ENCODE peak calls at places on chromosome 3, in six cellular contexts. One of them, this sample, is unnamed.

GRCh38 chr3:98954806-98955205 is 53.3 kb upstream of the DCBLD2 start:
- DNase-seq in transverse colon: no peak
- DNase-seq in CD4-positive, CD25-positive, alpha-beta regulatory T cell: no peak
- DNase-seq in psoas muscle: no peak
- DNase-seq in left lung: no peak
- DNase-seq in pancreas: no peak
- DNase-seq in this sample: no peak

GRCh38 chr3:195878424-195879274 is 29.7 kb downstream of the TNK2 start:
- DNase-seq in CD4-positive, CD25-positive, alpha-beta regulatory T cell: no peak
- DNase-seq in left lung: no peak
- DNase-seq in transverse colon: no peak
- DNase-seq in pancreas: no peak
- DNase-seq in psoas muscle: peak; percentile 52
- DNase-seq in this sample: no peak

GRCh38 chr3:15623535-15624450 is 22.2 kb downstream of the BTD start:
- DNase-seq in left lung: no peak
- DNase-seq in CD4-positive, CD25-positive, alpha-beta regulatory T cell: no peak
- DNase-seq in psoas muscle: no peak
- DNase-seq in transverse colon: no peak
- DNase-seq in pancreas: no peak
- DNase-seq in this sample: no peak

GRCh38 chr3:82816086-82816485 is 1054.6 kb upstream of the GBE1 start:
- DNase-seq in psoas muscle: no peak
- DNase-seq in pancreas: no peak
- DNase-seq in CD4-positive, CD25-positive, alpha-beta regulatory T cell: no peak
- DNase-seq in left lung: no peak
- DNase-seq in transverse colon: no peak
- DNase-seq in this sample: no peak

GRCh38 chr3:42856544-42856943 is 19.1 kb downstream of the CYP8B1 start:
- DNase-seq in pancreas: no peak
- DNase-seq in psoas muscle: no peak
- DNase-seq in left lung: no peak
- DNase-seq in CD4-positive, CD25-positive, alpha-beta regulatory T cell: no peak
- DNase-seq in transverse colon: no peak
- DNase-seq in this sample: no peak

GRCh38 chr3:112128843-112129727 is 4.0 kb downstream of the GCSAM start:
- DNase-seq in psoas muscle: no peak
- DNase-seq in CD4-positive, CD25-positive, alpha-beta regulatory T cell: peak; percentile 13
- DNase-seq in pancreas: no peak
- DNase-seq in transverse colon: no peak
- DNase-seq in left lung: no peak
- DNase-seq in this sample: peak; percentile 26

GRCh38 chr3:151003024-151003771 is 30.7 kb upstream of the CLRN1 start:
- DNase-seq in left lung: no peak
- DNase-seq in transverse colon: no peak
- DNase-seq in CD4-positive, CD25-positive, alpha-beta regulatory T cell: no peak
- DNase-seq in pancreas: no peak
- DNase-seq in psoas muscle: no peak
- DNase-seq in this sample: no peak

GRCh38 chr3:59212128-59212764 is 162.4 kb upstream of the CFAP20DC start:
- DNase-seq in transverse colon: no peak
- DNase-seq in left lung: no peak
- DNase-seq in psoas muscle: no peak
- DNase-seq in CD4-positive, CD25-positive, alpha-beta regulatory T cell: no peak
- DNase-seq in pancreas: no peak
- DNase-seq in this sample: no peak

GRCh38 chr3:33989229-33989628 is 190.8 kb downstream of the PDCD6IP start:
- DNase-seq in pancreas: no peak
- DNase-seq in CD4-positive, CD25-positive, alpha-beta regulatory T cell: no peak
- DNase-seq in psoas muscle: no peak
- DNase-seq in left lung: no peak
- DNase-seq in transverse colon: no peak
- DNase-seq in this sample: no peak

GRCh38 chr3:114848087-114848486 is 299.0 kb downstream of the ZBTB20 start:
- DNase-seq in CD4-positive, CD25-positive, alpha-beta regulatory T cell: no peak
- DNase-seq in transverse colon: no peak
- DNase-seq in left lung: no peak
- DNase-seq in psoas muscle: no peak
- DNase-seq in pancreas: no peak
- DNase-seq in this sample: no peak

GRCh38 chr3:165837058-165837525 is at the start of gene BCHE:
- DNase-seq in pancreas: peak; percentile 4
- DNase-seq in transverse colon: no peak
- DNase-seq in left lung: peak; percentile 29
- DNase-seq in CD4-positive, CD25-positive, alpha-beta regulatory T cell: no peak
- DNase-seq in psoas muscle: peak; percentile 50
- DNase-seq in this sample: no peak

GRCh38 chr3:10778492-10779292 is 37.3 kb upstream of the SLC6A11 start:
- DNase-seq in left lung: no peak
- DNase-seq in CD4-positive, CD25-positive, alpha-beta regulatory T cell: no peak
- DNase-seq in psoas muscle: no peak
- DNase-seq in transverse colon: no peak
- DNase-seq in pancreas: no peak
- DNase-seq in this sample: no peak

GRCh38 chr3:196741401-196741761 is 1.7 kb downstream of the PAK2 start:
- DNase-seq in transverse colon: no peak
- DNase-seq in pancreas: no peak
- DNase-seq in psoas muscle: no peak
- DNase-seq in CD4-positive, CD25-positive, alpha-beta regulatory T cell: no peak
- DNase-seq in left lung: no peak
- DNase-seq in this sample: no peak

GRCh38 chr3:100042144-100042543 is 72.2 kb downstream of the FILIP1L start:
- DNase-seq in transverse colon: no peak
- DNase-seq in CD4-positive, CD25-positive, alpha-beta regulatory T cell: no peak
- DNase-seq in left lung: no peak
- DNase-seq in pancreas: no peak
- DNase-seq in psoas muscle: no peak
- DNase-seq in this sample: no peak

DNA sequence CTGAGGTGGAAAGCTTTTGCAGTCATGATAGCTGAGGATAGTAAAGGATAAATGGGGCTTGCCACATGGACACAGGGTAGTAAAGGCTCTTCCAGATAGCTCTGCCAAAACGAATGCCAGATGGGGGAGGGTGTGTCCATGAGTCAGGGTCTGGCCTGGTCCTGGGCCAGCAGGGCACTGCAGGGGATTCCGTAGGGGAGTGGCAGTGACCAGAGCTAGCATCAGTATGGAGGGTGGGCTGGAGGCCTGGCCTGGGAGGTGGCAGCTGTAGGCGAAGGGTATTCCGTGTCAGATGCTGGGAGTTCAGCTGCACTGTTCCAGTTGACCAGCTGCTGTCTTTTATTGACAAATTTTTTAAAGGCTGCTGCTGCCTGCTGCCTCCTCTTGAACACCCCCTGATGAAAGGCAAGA is 23.6 kb downstream of the TSEN2 start:
- DNase-seq in CD4-positive, CD25-positive, alpha-beta regulatory T cell: no peak
- DNase-seq in transverse colon: no peak
- DNase-seq in pancreas: no peak
- DNase-seq in psoas muscle: peak; percentile 60
- DNase-seq in left lung: no peak
- DNase-seq in this sample: no peak
- H3K4me3 ChIP-seq in CD4-positive, CD25-positive, alpha-beta regulatory T cell: no peak overlapping the region
- H3K4me3 ChIP-seq in transverse colon: no peak overlapping the region
- H3K4me3 ChIP-seq in pancreas: no peak overlapping the region
- H3K4me3 ChIP-seq in psoas muscle: no peak overlapping the region
- H3K4me3 ChIP-seq in left lung: no peak overlapping the region
- H3K4me3 ChIP-seq in this sample: no peak overlapping the region

GRCh38 chr3:86249833-86250232 is 741.1 kb downstream of the VGLL3 start:
- DNase-seq in left lung: no peak
- DNase-seq in pancreas: no peak
- DNase-seq in psoas muscle: no peak
- DNase-seq in transverse colon: no peak
- DNase-seq in CD4-positive, CD25-positive, alpha-beta regulatory T cell: no peak
- DNase-seq in this sample: no peak
- H3K27ac ChIP-seq in left lung: no peak overlapping the region
- H3K27ac ChIP-seq in pancreas: no peak overlapping the region
- H3K27ac ChIP-seq in psoas muscle: no peak overlapping the region
- H3K27ac ChIP-seq in transverse colon: no peak overlapping the region
- H3K27ac ChIP-seq in CD4-positive, CD25-positive, alpha-beta regulatory T cell: no peak overlapping the region
- H3K27ac ChIP-seq in this sample: no peak overlapping the region

GRCh38 chr3:66010348-66011097 is 28.2 kb downstream of the MAGI1 start:
- DNase-seq in transverse colon: no peak
- DNase-seq in psoas muscle: no peak
- DNase-seq in left lung: no peak
- DNase-seq in CD4-positive, CD25-positive, alpha-beta regulatory T cell: no peak
- DNase-seq in pancreas: no peak
- DNase-seq in this sample: no peak
- H3K4me3 ChIP-seq in transverse colon: no peak overlapping the region
- H3K4me3 ChIP-seq in psoas muscle: no peak overlapping the region
- H3K4me3 ChIP-seq in left lung: no peak overlapping the region
- H3K4me3 ChIP-seq in CD4-positive, CD25-positive, alpha-beta regulatory T cell: no peak overlapping the region
- H3K4me3 ChIP-seq in pancreas: no peak overlapping the region
- H3K4me3 ChIP-seq in this sample: no peak overlapping the region

DNA sequence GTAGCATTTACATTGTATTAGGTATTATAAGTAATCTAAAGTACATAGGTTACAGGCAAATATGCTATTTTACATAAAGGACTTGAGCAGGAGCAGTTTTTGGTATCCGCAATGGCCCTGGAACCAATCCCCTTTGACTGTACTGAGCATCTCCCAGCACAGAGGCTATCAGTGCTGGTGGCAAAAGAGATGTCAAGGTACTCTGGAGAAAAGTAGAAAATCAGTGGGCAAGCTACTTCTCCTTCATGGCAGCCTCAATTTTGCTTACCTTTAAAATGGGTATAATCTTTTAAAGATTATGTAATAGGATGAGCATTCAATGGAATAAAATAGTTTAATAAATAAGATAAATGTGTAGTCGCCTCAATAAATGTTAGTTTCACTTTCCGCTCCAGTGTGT is 56.7 kb upstream of the LMCD1 start:
- DNase-seq in CD4-positive, CD25-positive, alpha-beta regulatory T cell: no peak
- DNase-seq in transverse colon: no peak
- DNase-seq in psoas muscle: no peak
- DNase-seq in left lung: no peak
- DNase-seq in pancreas: no peak
- DNase-seq in this sample: no peak
- H3K27ac ChIP-seq in CD4-positive, CD25-positive, alpha-beta regulatory T cell: no peak overlapping the region
- H3K27ac ChIP-seq in transverse colon: peak overlapping the region; percentile 84
- H3K27ac ChIP-seq in psoas muscle: peak overlapping the region; percentile 54
- H3K27ac ChIP-seq in left lung: peak overlapping the region; percentile 72
- H3K27ac ChIP-seq in pancreas: peak overlapping the region; percentile 89
- H3K27ac ChIP-seq in this sample: no peak overlapping the region

GRCh38 chr3:137583256-137583655 is 180.9 kb upstream of the SOX14 start:
- DNase-seq in pancreas: no peak
- DNase-seq in CD4-positive, CD25-positive, alpha-beta regulatory T cell: no peak
- DNase-seq in left lung: no peak
- DNase-seq in transverse colon: no peak
- DNase-seq in psoas muscle: no peak
- DNase-seq in this sample: no peak

DNA sequence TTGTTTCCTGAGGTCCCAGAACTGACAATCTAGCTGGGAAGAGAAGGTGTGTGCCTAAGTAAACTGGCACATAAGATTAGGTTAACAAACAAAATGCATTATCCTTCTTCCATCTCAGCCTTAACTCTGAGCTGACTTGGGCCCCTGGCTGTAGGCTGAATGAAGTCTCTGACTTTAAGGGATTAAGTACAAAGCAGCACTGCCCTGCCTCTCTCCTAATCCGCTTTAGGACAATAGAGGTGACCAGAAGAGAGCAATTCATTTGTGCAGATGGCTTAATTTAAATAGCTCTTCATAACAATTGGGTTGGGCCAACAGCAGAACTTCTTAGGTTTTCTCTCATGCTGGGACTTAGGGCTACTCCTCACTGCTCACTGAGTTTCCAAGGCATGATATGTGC is 181.6 kb upstream of the SOX14 start:
- DNase-seq in psoas muscle: no peak
- DNase-seq in pancreas: no peak
- DNase-seq in transverse colon: no peak
- DNase-seq in left lung: no peak
- DNase-seq in CD4-positive, CD25-positive, alpha-beta regulatory T cell: no peak
- DNase-seq in this sample: no peak
- H3K4me3 ChIP-seq in psoas muscle: no peak overlapping the region
- H3K4me3 ChIP-seq in pancreas: no peak overlapping the region
- H3K4me3 ChIP-seq in transverse colon: no peak overlapping the region
- H3K4me3 ChIP-seq in left lung: no peak overlapping the region
- H3K4me3 ChIP-seq in CD4-positive, CD25-positive, alpha-beta regulatory T cell: no peak overlapping the region
- H3K4me3 ChIP-seq in this sample: no peak overlapping the region

DNA sequence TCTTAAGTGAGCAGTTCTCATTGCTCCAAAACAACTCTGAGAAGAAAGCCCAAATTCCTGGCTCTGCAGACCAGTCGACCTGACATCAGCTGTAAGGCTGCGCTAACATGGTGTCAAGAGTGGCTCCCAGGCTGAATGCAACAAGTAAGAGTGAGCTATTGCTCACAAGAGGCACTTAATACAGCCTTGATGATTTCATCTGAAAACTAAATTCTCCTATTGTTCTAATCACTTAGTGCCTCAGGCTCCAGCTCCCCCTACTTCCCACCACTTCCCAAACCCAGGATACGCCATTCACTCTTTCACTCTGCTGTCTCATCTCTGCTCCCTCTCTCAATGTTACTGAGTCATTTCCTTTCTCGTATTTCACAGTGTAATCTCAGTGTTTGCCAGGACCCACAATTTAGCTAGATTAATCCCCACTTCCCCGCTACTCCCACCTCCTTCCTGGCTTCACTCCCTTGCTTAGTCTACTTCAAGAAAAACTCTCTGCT is 81.7 kb downstream of the WWTR1 start:
- DNase-seq in pancreas: no peak
- DNase-seq in psoas muscle: no peak
- DNase-seq in CD4-positive, CD25-positive, alpha-beta regulatory T cell: no peak
- DNase-seq in transverse colon: no peak
- DNase-seq in left lung: no peak
- DNase-seq in this sample: no peak
- H3K27ac ChIP-seq in pancreas: peak overlapping the region; percentile 14
- H3K27ac ChIP-seq in psoas muscle: peak overlapping the region; percentile 88
- H3K27ac ChIP-seq in CD4-positive, CD25-positive, alpha-beta regulatory T cell: no peak overlapping the region
- H3K27ac ChIP-seq in transverse colon: peak overlapping the region; percentile 78
- H3K27ac ChIP-seq in left lung: peak overlapping the region; percentile 75
- H3K27ac ChIP-seq in this sample: no peak overlapping the region

GRCh38 chr3:38227989-38228388 is 37.6 kb upstream of the SLC22A13 start:
- DNase-seq in CD4-positive, CD25-positive, alpha-beta regulatory T cell: no peak
- DNase-seq in psoas muscle: no peak
- DNase-seq in pancreas: no peak
- DNase-seq in left lung: no peak
- DNase-seq in transverse colon: no peak
- DNase-seq in this sample: no peak

GRCh38 chr3:38222032-38222634 is 43.5 kb upstream of the SLC22A13 start:
- DNase-seq in psoas muscle: no peak
- DNase-seq in pancreas: no peak
- DNase-seq in left lung: no peak
- DNase-seq in CD4-positive, CD25-positive, alpha-beta regulatory T cell: no peak
- DNase-seq in transverse colon: no peak
- DNase-seq in this sample: no peak

GRCh38 chr3:38229036-38229435 is 36.6 kb upstream of the SLC22A13 start:
- DNase-seq in pancreas: no peak
- DNase-seq in transverse colon: no peak
- DNase-seq in psoas muscle: no peak
- DNase-seq in left lung: no peak
- DNase-seq in CD4-positive, CD25-positive, alpha-beta regulatory T cell: no peak
- DNase-seq in this sample: no peak

GRCh38 chr3:38224357-38224756 is 41.3 kb upstream of the SLC22A13 start:
- DNase-seq in pancreas: no peak
- DNase-seq in left lung: no peak
- DNase-seq in psoas muscle: no peak
- DNase-seq in CD4-positive, CD25-positive, alpha-beta regulatory T cell: no peak
- DNase-seq in transverse colon: no peak
- DNase-seq in this sample: no peak

DNA sequence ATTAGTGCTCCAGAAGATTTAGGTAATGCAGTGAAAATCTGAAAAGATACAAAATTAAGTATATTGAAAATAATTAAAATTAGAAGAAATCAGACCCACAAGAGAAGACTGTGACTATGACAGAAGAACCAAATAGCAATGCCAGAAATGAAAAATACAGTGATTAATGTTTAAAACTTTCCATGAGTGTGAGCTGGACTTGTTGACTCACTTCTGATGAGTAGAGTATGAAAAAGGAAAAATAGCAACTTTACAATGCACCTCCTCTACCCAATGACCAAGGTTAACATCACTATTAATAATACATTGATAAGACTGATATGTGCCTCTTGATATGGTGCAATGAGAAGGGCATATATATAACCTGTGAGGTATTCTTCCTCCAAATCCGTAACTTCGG is 39.3 kb upstream of the SLC22A13 start:
- DNase-seq in psoas muscle: no peak
- DNase-seq in CD4-positive, CD25-positive, alpha-beta regulatory T cell: no peak
- DNase-seq in left lung: no peak
- DNase-seq in transverse colon: no peak
- DNase-seq in pancreas: no peak
- DNase-seq in this sample: no peak
- H3K4me3 ChIP-seq in psoas muscle: no peak overlapping the region
- H3K4me3 ChIP-seq in CD4-positive, CD25-positive, alpha-beta regulatory T cell: no peak overlapping the region
- H3K4me3 ChIP-seq in left lung: no peak overlapping the region
- H3K4me3 ChIP-seq in transverse colon: no peak overlapping the region
- H3K4me3 ChIP-seq in pancreas: no peak overlapping the region
- H3K4me3 ChIP-seq in this sample: no peak overlapping the region

This sample was measured in CD8-positive, alpha-beta T cell.